ENCODE peak calls at places on chromosomes 5 and 9, in four cellular contexts. W is heart right ventricle, L is cardiac fibroblast, H is thyroid gland. C is an unnamed sample.
A peak's percentile ranks its signal among the peaks of the same experiment; 100 is the strongest.

GRCh38 chr5:76403963-76404693 is 1.0 kb downstream of the IQGAP2 start:
- DNase-seq in W (no peak), L (peak; percentile 2), H (peak; percentile 84), C (peak; percentile 48)

GRCh38 chr5:165622864-165623536 is 2117.6 kb downstream of the MAT2B start:
- DNase-seq in W (no peak), L (no peak), H (no peak), C (no peak)

GRCh38 chr9:114180701-114181582 is 25.6 kb downstream of the COL27A1 start:
- DNase-seq in W (peak; percentile 47), L (no peak), H (no peak), C (no peak)

GRCh38 chr5:127440831-127441230 is 76.6 kb upstream of the PRRC1 start:
- DNase-seq in W (no peak), L (peak; percentile 59), H (no peak), C (no peak)

GRCh38 chr9:137140151-137141012 is 1.4 kb downstream of the GRIN1 start:
- DNase-seq in W (no peak), L (no peak), H (no peak), C (no peak)

GRCh38 chr9:114282104-114282485 is 40.8 kb upstream of the ORM1 start:
- DNase-seq in W (no peak), L (no peak), H (no peak), C (no peak)

GRCh38 chr5:9699681-9700080 is 69.5 kb upstream of the TAS2R1 start:
- DNase-seq in W (no peak), L (peak; percentile 64), H (no peak), C (no peak)

GRCh38 chr5:152403058-152403457 is 2.0 kb downstream of the NMUR2 start:
- DNase-seq in W (no peak), L (no peak), H (no peak), C (no peak)

GRCh38 chr5:52878671-52879070 is 91.0 kb downstream of the ITGA1 start:
- DNase-seq in W (no peak), L (peak; percentile 53), H (no peak), C (no peak)

GRCh38 chr5:126053630-126054029 is 369.6 kb upstream of the GRAMD2B start:
- DNase-seq in W (no peak), L (no peak), H (no peak), C (no peak)

GRCh38 chr5:72503888-72504491 is 3.2 kb downstream of the ZNF366 start:
- DNase-seq in W (no peak), L (peak; percentile 62), H (peak; percentile 14), C (no peak)

GRCh38 chr5:155258139-155258538 is 244.6 kb downstream of the KIF4B start:
- DNase-seq in W (no peak), L (no peak), H (peak; percentile 5), C (no peak)

GRCh38 chr5:155264809-155265208 is 251.3 kb downstream of the KIF4B start:
- DNase-seq in W (no peak), L (no peak), H (no peak), C (no peak)

GRCh38 chr5:155263381-155263780 is 249.8 kb downstream of the KIF4B start:
- DNase-seq in W (no peak), L (no peak), H (no peak), C (no peak)

GRCh38 chr5:155259648-155260047 is 246.1 kb downstream of the KIF4B start:
- DNase-seq in W (no peak), L (no peak), H (no peak), C (no peak)

DNA sequence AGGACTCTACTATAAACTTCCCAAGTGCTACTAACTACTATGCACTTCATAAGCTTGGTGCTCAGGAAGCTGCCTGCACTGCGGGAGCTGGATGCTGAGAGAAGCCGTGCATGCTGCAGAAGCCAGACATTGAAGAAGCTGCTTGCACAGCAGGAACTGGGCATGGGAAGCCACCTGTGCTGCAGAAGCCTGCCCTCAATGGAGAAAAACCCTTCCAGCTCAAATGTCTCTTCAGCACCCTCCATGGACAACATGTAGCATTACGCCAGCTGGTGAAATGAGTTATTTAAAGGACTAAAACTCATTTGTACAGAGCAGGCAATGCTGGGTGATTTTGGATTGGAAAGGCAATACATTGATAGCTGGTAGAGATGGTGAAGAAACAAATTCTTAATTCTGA is 247.2 kb downstream of the KIF4B start:
- DNase-seq in W (no peak), L (no peak), H (no peak), C (no peak)
- TF ChIP-seq CTCF in W (peak; percentile 14), L (no peak), H (no peak), C (peak; percentile 9)

DNA sequence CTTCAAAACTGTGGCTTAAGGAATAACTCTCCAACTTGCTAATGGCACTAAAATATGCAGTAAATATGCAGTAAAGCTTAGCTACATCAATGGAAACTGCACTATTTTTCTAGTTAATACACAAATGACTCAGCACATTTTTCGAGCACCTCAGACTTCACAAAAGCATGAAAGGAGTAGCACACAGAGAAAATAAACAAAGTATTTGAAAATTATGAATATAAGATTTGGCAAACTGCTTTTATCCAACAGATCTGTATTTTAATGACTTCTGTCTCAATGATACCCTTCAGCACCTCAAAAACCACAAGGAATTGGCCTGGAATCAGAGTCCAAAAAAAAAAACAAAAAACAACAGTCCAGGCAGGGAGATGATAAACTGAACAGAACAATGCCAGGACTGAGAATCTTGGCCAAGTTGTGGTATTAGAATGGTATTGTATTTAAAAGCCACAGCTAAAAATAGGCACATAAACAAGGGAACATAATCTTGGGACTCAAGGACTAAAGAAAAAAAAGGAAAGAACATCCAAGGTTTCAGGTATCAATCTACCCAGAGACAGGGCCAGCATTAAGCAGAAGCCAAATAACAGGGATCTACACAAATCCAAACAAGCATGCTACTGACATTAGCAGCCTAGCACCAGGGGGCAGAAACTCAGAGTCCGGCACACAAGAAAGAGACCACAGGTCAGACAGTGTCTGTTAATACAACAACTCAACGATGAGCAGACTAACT is 21.4 kb downstream of the TMEM245 start:
- DNase-seq in W (peak; percentile 24), L (peak; percentile 83), H (peak; percentile 50), C (no peak)
- TF ChIP-seq CTCF in W (peak; percentile 23), L (peak; percentile 35), H (no peak), C (no peak)

DNA sequence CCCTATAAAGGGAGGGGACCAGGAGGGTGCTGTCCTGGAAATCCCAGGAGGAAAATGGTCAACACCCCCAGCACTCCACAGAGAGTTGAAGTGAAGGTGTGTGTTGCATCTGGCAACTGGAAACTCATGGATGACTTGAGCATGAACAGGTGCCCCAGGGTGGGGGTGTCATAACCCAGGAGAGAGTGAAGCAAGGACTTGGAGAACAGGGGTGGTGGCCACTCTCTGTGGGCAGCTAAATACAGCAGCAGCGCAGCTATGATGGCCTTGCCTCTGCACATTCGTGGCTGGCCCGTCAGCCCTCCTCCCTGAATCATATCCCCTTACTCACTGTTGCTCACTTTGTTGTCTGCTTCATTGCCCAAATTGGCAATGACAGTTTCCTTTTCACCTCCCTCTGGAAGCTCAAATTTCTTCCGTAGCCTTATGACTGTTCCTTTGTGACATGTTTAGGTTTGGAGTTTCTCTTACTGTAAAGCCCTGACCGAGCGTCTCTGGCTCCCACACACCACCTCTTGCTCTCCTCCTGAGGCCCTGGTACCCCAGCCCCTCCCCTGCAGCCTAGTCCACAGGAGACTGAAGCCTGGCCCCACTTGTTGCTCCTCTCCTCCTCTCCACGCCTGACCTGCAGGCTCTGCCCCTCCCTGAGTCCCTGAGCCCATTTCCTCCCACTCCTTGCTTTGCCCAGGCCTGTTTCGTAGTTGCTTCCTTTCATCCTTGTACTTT is 185.8 kb downstream of the CD180 start:
- DNase-seq in W (no peak), L (peak; percentile 94), H (peak; percentile 33), C (no peak)
- TF ChIP-seq CTCF in W (no peak), L (no peak), H (no peak), C (no peak)

GRCh38 chr5:38926121-38926520 is 80.3 kb downstream of the OSMR start:
- DNase-seq in W (no peak), L (peak; percentile 75), H (no peak), C (no peak)

GRCh38 chr5:38923661-38924451 is 78.0 kb downstream of the OSMR start:
- DNase-seq in W (no peak), L (peak; percentile 45), H (no peak), C (no peak)

GRCh38 chr5:38921174-38921573 is 75.4 kb downstream of the OSMR start:
- DNase-seq in W (no peak), L (no peak), H (no peak), C (no peak)

GRCh38 chr5:38925154-38925925 is 79.5 kb downstream of the OSMR start:
- DNase-seq in W (no peak), L (peak; percentile 86), H (no peak), C (no peak)

DNA sequence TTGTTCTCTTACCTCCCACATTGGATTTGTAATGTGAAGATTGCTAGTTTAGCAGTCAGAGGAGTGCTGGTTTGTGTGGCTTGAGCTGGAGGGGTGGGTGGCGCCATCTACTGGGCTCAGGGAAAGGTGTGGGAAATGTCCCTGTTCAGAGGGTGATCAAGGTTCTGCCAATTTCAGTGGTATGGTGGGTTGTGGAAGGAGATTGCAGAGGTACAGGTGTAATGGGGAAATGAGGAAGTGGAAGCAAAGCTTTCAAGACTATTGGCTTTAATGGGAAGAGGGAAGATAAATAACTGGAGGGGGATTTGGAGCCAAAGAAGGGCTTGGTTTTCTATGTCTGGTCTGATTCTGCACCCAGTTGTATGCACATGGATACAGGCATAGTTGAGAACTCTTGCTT is 76.4 kb downstream of the OSMR start:
- DNase-seq in W (peak; percentile 41), L (peak; percentile 68), H (peak; percentile 65), C (peak; percentile 67)
- TF ChIP-seq CTCF in W (peak; percentile 82), L (peak; percentile 90), H (peak; percentile 80), C (peak; percentile 71)

GRCh38 chr9:124267271-124267807 is 9.6 kb downstream of the NEK6 start:
- DNase-seq in W (no peak), L (peak; percentile 89), H (peak; percentile 86), C (no peak)
- TF ChIP-seq CTCF in W (no peak), L (peak; percentile 12), H (peak; percentile 22), C (no peak)

GRCh38 chr5:177603631-177604030 is 3.7 kb downstream of the B4GALT7 start:
- DNase-seq in W (no peak), L (no peak), H (no peak), C (no peak)

GRCh38 chr5:177602458-177602830 is 2.5 kb downstream of the B4GALT7 start:
- DNase-seq in W (no peak), L (no peak), H (no peak), C (no peak)

GRCh38 chr5:177600458-177601018 is 606 bp downstream of the B4GALT7 start:
- DNase-seq in W (no peak), L (peak; percentile 41), H (no peak), C (no peak)

GRCh38 chr5:177601126-177601525 is 1.2 kb downstream of the B4GALT7 start:
- DNase-seq in W (no peak), L (no peak), H (no peak), C (no peak)

DNA sequence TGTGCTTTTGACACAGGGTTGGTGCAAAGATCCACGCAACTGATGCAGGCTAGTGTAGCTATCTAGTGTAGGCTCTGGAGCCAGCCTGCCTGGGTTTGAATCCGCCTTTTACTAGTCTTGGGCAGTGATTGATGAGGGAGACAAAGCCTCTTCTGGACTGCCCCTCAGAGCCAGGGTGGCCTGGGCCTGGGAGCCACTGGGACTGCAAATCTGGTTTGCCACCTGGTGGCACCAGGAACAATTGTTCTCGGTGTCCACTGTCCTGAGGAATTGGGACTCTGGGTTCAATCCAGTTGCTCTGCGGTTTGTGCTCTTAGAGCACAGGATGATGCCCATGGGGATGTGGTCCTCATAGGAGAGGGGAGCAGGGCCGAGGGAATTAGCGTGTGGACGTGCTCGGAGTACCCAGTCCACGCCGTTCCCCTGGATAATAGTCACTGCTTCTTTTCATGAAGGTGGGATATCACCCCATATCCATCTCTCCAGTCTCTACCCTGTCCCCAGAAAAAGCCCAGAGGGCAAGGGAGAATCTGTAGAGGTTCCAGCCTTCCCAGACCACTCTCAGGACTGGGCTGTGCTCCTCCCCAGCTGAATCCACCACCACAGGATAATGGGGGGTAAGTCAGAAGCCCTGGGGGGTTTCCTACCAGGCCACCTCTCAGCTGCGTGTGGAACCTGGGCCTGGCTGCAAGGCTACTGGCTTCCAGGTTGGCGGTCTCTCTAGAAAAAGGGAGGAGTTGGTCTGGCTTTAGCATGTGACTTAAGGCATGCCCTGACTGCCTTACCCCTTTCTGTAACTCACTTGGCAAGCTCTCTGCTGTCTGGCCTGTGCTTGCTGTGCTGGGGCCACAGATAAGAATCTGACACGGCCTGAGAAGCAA is 1.9 kb downstream of the B4GALT7 start:
- DNase-seq in W (no peak), L (no peak), H (no peak), C (no peak)
- TF ChIP-seq CTCF in W (no peak), L (no peak), H (no peak), C (no peak)

C was measured in GM10248.